ENCODE peak calls at places on chromosomes 16 and 17, in nine cellular contexts. One of them, this sample, is unnamed.

GRCh38 chr16:349211-349610 is 3.3 kb downstream of the AXIN1 start:
- DNase-seq in AG04450: no peak
- DNase-seq in colonic mucosa: no peak
- DNase-seq in tibial nerve: no peak
- DNase-seq in left ventricle myocardium inferior: no peak
- DNase-seq in CD4-positive, CD25-positive, alpha-beta regulatory T cell: no peak
- DNase-seq in Panc1: no peak
- DNase-seq in RWPE1: no peak
- DNase-seq in breast epithelium: no peak
- DNase-seq in this sample: no peak

GRCh38 chr16:69691980-69692911 is 34.1 kb downstream of the NQO1 start:
- DNase-seq in AG04450: no peak
- DNase-seq in colonic mucosa: no peak
- DNase-seq in tibial nerve: no peak
- DNase-seq in left ventricle myocardium inferior: no peak
- DNase-seq in CD4-positive, CD25-positive, alpha-beta regulatory T cell: peak; percentile 44
- DNase-seq in Panc1: no peak
- DNase-seq in RWPE1: no peak
- DNase-seq in breast epithelium: no peak
- DNase-seq in this sample: peak; percentile 43

GRCh38 chr16:27285676-27286196 is 17.2 kb upstream of the NSMCE1 start:
- DNase-seq in AG04450: no peak
- DNase-seq in colonic mucosa: peak; percentile 34
- DNase-seq in tibial nerve: peak; percentile 31
- DNase-seq in left ventricle myocardium inferior: no peak
- DNase-seq in CD4-positive, CD25-positive, alpha-beta regulatory T cell: no peak
- DNase-seq in Panc1: no peak
- DNase-seq in RWPE1: no peak
- DNase-seq in breast epithelium: no peak
- DNase-seq in this sample: no peak

GRCh38 chr17:39867084-39867890 is 715 bp upstream of the ZPBP2 start:
- DNase-seq in AG04450: no peak
- DNase-seq in colonic mucosa: no peak
- DNase-seq in tibial nerve: no peak
- DNase-seq in left ventricle myocardium inferior: no peak
- DNase-seq in CD4-positive, CD25-positive, alpha-beta regulatory T cell: peak; percentile 74
- DNase-seq in Panc1: no peak
- DNase-seq in RWPE1: no peak
- DNase-seq in breast epithelium: no peak
- DNase-seq in this sample: no peak

GRCh38 chr17:61408151-61409041 is 8.8 kb downstream of the TBX2 start:
- DNase-seq in AG04450: no peak
- DNase-seq in colonic mucosa: no peak
- DNase-seq in tibial nerve: no peak
- DNase-seq in left ventricle myocardium inferior: no peak
- DNase-seq in CD4-positive, CD25-positive, alpha-beta regulatory T cell: no peak
- DNase-seq in Panc1: no peak
- DNase-seq in RWPE1: no peak
- DNase-seq in breast epithelium: no peak
- DNase-seq in this sample: no peak

GRCh38 chr17:26766743-26767142 is 527.2 kb upstream of the WSB1 start:
- DNase-seq in AG04450: no peak
- DNase-seq in colonic mucosa: no peak
- DNase-seq in tibial nerve: no peak
- DNase-seq in left ventricle myocardium inferior: no peak
- DNase-seq in CD4-positive, CD25-positive, alpha-beta regulatory T cell: no peak
- DNase-seq in Panc1: no peak
- DNase-seq in RWPE1: no peak
- DNase-seq in breast epithelium: no peak
- DNase-seq in this sample: no peak

GRCh38 chr16:86414991-86415740 is 95.2 kb upstream of the FOXF1 start:
- DNase-seq in AG04450: no peak
- DNase-seq in colonic mucosa: no peak
- DNase-seq in tibial nerve: no peak
- DNase-seq in left ventricle myocardium inferior: no peak
- DNase-seq in CD4-positive, CD25-positive, alpha-beta regulatory T cell: no peak
- DNase-seq in Panc1: no peak
- DNase-seq in RWPE1: no peak
- DNase-seq in breast epithelium: no peak
- DNase-seq in this sample: no peak

GRCh38 chr17:3963214-3964201 is 729 bp downstream of the ATP2A3 start:
- DNase-seq in AG04450: no peak
- DNase-seq in colonic mucosa: peak; percentile 64
- DNase-seq in tibial nerve: no peak
- DNase-seq in left ventricle myocardium inferior: no peak
- DNase-seq in CD4-positive, CD25-positive, alpha-beta regulatory T cell: peak; percentile 91
- DNase-seq in Panc1: no peak
- DNase-seq in RWPE1: no peak
- DNase-seq in breast epithelium: no peak
- DNase-seq in this sample: no peak

GRCh38 chr16:7998789-7999453 is 591.4 kb downstream of the TMEM114 start:
- DNase-seq in AG04450: no peak
- DNase-seq in colonic mucosa: no peak
- DNase-seq in tibial nerve: no peak
- DNase-seq in left ventricle myocardium inferior: no peak
- DNase-seq in CD4-positive, CD25-positive, alpha-beta regulatory T cell: no peak
- DNase-seq in Panc1: no peak
- DNase-seq in RWPE1: no peak
- DNase-seq in breast epithelium: no peak
- DNase-seq in this sample: no peak

GRCh38 chr17:7177210-7177953 is 1.8 kb downstream of the ASGR1 start:
- DNase-seq in AG04450: peak; percentile 37
- DNase-seq in colonic mucosa: peak; percentile 64
- DNase-seq in tibial nerve: peak; percentile 60
- DNase-seq in left ventricle myocardium inferior: peak; percentile 51
- DNase-seq in CD4-positive, CD25-positive, alpha-beta regulatory T cell: peak; percentile 57
- DNase-seq in Panc1: peak; percentile 43
- DNase-seq in RWPE1: peak; percentile 88
- DNase-seq in breast epithelium: peak; percentile 54
- DNase-seq in this sample: no peak

GRCh38 chr17:56023851-56024250 is 129.4 kb upstream of the ANKFN1 start:
- DNase-seq in AG04450: no peak
- DNase-seq in colonic mucosa: no peak
- DNase-seq in tibial nerve: no peak
- DNase-seq in left ventricle myocardium inferior: no peak
- DNase-seq in CD4-positive, CD25-positive, alpha-beta regulatory T cell: no peak
- DNase-seq in Panc1: no peak
- DNase-seq in RWPE1: no peak
- DNase-seq in breast epithelium: no peak
- DNase-seq in this sample: no peak

GRCh38 chr17:41848788-41849187 is 11.2 kb downstream of the KLHL10 start:
- DNase-seq in AG04450: no peak
- DNase-seq in colonic mucosa: no peak
- DNase-seq in tibial nerve: no peak
- DNase-seq in left ventricle myocardium inferior: no peak
- DNase-seq in CD4-positive, CD25-positive, alpha-beta regulatory T cell: no peak
- DNase-seq in Panc1: no peak
- DNase-seq in RWPE1: no peak
- DNase-seq in breast epithelium: no peak
- DNase-seq in this sample: no peak

GRCh38 chr16:10661236-10661635 is 33.5 kb downstream of the TEKT5 start:
- DNase-seq in AG04450: no peak
- DNase-seq in colonic mucosa: no peak
- DNase-seq in tibial nerve: no peak
- DNase-seq in left ventricle myocardium inferior: no peak
- DNase-seq in CD4-positive, CD25-positive, alpha-beta regulatory T cell: no peak
- DNase-seq in Panc1: no peak
- DNase-seq in RWPE1: no peak
- DNase-seq in breast epithelium: no peak
- DNase-seq in this sample: no peak

GRCh38 chr17:61088556-61088955 is 311.1 kb upstream of the TBX2 start:
- DNase-seq in AG04450: no peak
- DNase-seq in colonic mucosa: no peak
- DNase-seq in tibial nerve: no peak
- DNase-seq in left ventricle myocardium inferior: no peak
- DNase-seq in CD4-positive, CD25-positive, alpha-beta regulatory T cell: no peak
- DNase-seq in Panc1: no peak
- DNase-seq in RWPE1: no peak
- DNase-seq in breast epithelium: no peak
- DNase-seq in this sample: no peak

GRCh38 chr16:592518-593306 is 2.8 kb downstream of the RAB40C start:
- DNase-seq in AG04450: no peak
- DNase-seq in colonic mucosa: peak; percentile 68
- DNase-seq in tibial nerve: peak; percentile 50
- DNase-seq in left ventricle myocardium inferior: no peak
- DNase-seq in CD4-positive, CD25-positive, alpha-beta regulatory T cell: no peak
- DNase-seq in Panc1: no peak
- DNase-seq in RWPE1: peak; percentile 87
- DNase-seq in breast epithelium: peak; percentile 82
- DNase-seq in this sample: peak; percentile 91

GRCh38 chr17:10177921-10178788 is 20.3 kb downstream of the GAS7 start:
- DNase-seq in AG04450: no peak
- DNase-seq in colonic mucosa: no peak
- DNase-seq in tibial nerve: no peak
- DNase-seq in left ventricle myocardium inferior: no peak
- DNase-seq in CD4-positive, CD25-positive, alpha-beta regulatory T cell: no peak
- DNase-seq in Panc1: no peak
- DNase-seq in RWPE1: no peak
- DNase-seq in breast epithelium: no peak
- DNase-seq in this sample: no peak

GRCh38 chr17:1629647-1630310 is 1.1 kb upstream of the SLC43A2 start:
- DNase-seq in AG04450: no peak
- DNase-seq in colonic mucosa: peak; percentile 92
- DNase-seq in tibial nerve: peak; percentile 68
- DNase-seq in left ventricle myocardium inferior: peak; percentile 51
- DNase-seq in CD4-positive, CD25-positive, alpha-beta regulatory T cell: peak; percentile 82
- DNase-seq in Panc1: no peak
- DNase-seq in RWPE1: no peak
- DNase-seq in breast epithelium: peak; percentile 57
- DNase-seq in this sample: no peak

GRCh38 chr16:11473728-11474127 is 113.0 kb downstream of the LITAF start:
- DNase-seq in AG04450: no peak
- DNase-seq in colonic mucosa: no peak
- DNase-seq in tibial nerve: no peak
- DNase-seq in left ventricle myocardium inferior: no peak
- DNase-seq in CD4-positive, CD25-positive, alpha-beta regulatory T cell: no peak
- DNase-seq in Panc1: no peak
- DNase-seq in RWPE1: no peak
- DNase-seq in breast epithelium: no peak
- DNase-seq in this sample: no peak

GRCh38 chr17:80663783-80664206 is 119.2 kb downstream of the RPTOR start:
- DNase-seq in AG04450: no peak
- DNase-seq in colonic mucosa: no peak
- DNase-seq in tibial nerve: no peak
- DNase-seq in left ventricle myocardium inferior: no peak
- DNase-seq in CD4-positive, CD25-positive, alpha-beta regulatory T cell: peak; percentile 83
- DNase-seq in Panc1: no peak
- DNase-seq in RWPE1: no peak
- DNase-seq in breast epithelium: no peak
- DNase-seq in this sample: no peak

GRCh38 chr16:50086176-50086575 is 20.4 kb downstream of the HEATR3 start:
- DNase-seq in AG04450: no peak
- DNase-seq in colonic mucosa: no peak
- DNase-seq in tibial nerve: no peak
- DNase-seq in left ventricle myocardium inferior: no peak
- DNase-seq in CD4-positive, CD25-positive, alpha-beta regulatory T cell: no peak
- DNase-seq in Panc1: no peak
- DNase-seq in RWPE1: no peak
- DNase-seq in breast epithelium: no peak
- DNase-seq in this sample: no peak

GRCh38 chr17:39231587-39232551 is 6.1 kb upstream of the STAC2 start:
- DNase-seq in AG04450: no peak
- DNase-seq in colonic mucosa: no peak
- DNase-seq in tibial nerve: no peak
- DNase-seq in left ventricle myocardium inferior: peak; percentile 40
- DNase-seq in CD4-positive, CD25-positive, alpha-beta regulatory T cell: peak; percentile 51
- DNase-seq in Panc1: no peak
- DNase-seq in RWPE1: no peak
- DNase-seq in breast epithelium: no peak
- DNase-seq in this sample: no peak

GRCh38 chr16:12255919-12256665 is 279.6 kb downstream of the SNX29 start:
- DNase-seq in AG04450: no peak
- DNase-seq in colonic mucosa: no peak
- DNase-seq in tibial nerve: no peak
- DNase-seq in left ventricle myocardium inferior: no peak
- DNase-seq in CD4-positive, CD25-positive, alpha-beta regulatory T cell: no peak
- DNase-seq in Panc1: no peak
- DNase-seq in RWPE1: no peak
- DNase-seq in breast epithelium: no peak
- DNase-seq in this sample: no peak

GRCh38 chr16:80519189-80519588 is 21.6 kb upstream of the DYNLRB2 start:
- DNase-seq in AG04450: no peak
- DNase-seq in colonic mucosa: no peak
- DNase-seq in tibial nerve: no peak
- DNase-seq in left ventricle myocardium inferior: no peak
- DNase-seq in CD4-positive, CD25-positive, alpha-beta regulatory T cell: no peak
- DNase-seq in Panc1: no peak
- DNase-seq in RWPE1: no peak
- DNase-seq in breast epithelium: no peak
- DNase-seq in this sample: no peak
- H3K27ac ChIP-seq in AG04450: no peak overlapping the region
- H3K27ac ChIP-seq in colonic mucosa: no peak overlapping the region
- H3K27ac ChIP-seq in tibial nerve: no peak overlapping the region
- H3K27ac ChIP-seq in left ventricle myocardium inferior: no peak overlapping the region
- H3K27ac ChIP-seq in CD4-positive, CD25-positive, alpha-beta regulatory T cell: no peak overlapping the region
- H3K27ac ChIP-seq in Panc1: no peak overlapping the region
- H3K27ac ChIP-seq in RWPE1: no peak overlapping the region
- H3K27ac ChIP-seq in breast epithelium: no peak overlapping the region
- H3K27ac ChIP-seq in this sample: no peak overlapping the region

GRCh38 chr16:30406911-30407793 is at the start of gene ZNF771:
- DNase-seq in AG04450: peak; percentile 45
- DNase-seq in colonic mucosa: peak; percentile 97
- DNase-seq in tibial nerve: peak; percentile 92
- DNase-seq in left ventricle myocardium inferior: peak; percentile 96
- DNase-seq in CD4-positive, CD25-positive, alpha-beta regulatory T cell: peak; percentile 90
- DNase-seq in Panc1: no peak
- DNase-seq in RWPE1: peak; percentile 86
- DNase-seq in breast epithelium: peak; percentile 91
- DNase-seq in this sample: no peak
- H3K27ac ChIP-seq in AG04450: peak within 1 kb of the TSS; percentile 87
- H3K27ac ChIP-seq in colonic mucosa: peak within 1 kb of the TSS; percentile 70
- H3K27ac ChIP-seq in tibial nerve: peak within 1 kb of the TSS; percentile 84
- H3K27ac ChIP-seq in left ventricle myocardium inferior: peak within 1 kb of the TSS; percentile 88
- H3K27ac ChIP-seq in CD4-positive, CD25-positive, alpha-beta regulatory T cell: peak within 1 kb of the TSS; percentile 69
- H3K27ac ChIP-seq in Panc1: peak within 1 kb of the TSS; percentile 86
- H3K27ac ChIP-seq in RWPE1: peak within 1 kb of the TSS; percentile 76
- H3K27ac ChIP-seq in breast epithelium: peak within 1 kb of the TSS; percentile 93
- H3K27ac ChIP-seq in this sample: peak within 1 kb of the TSS; percentile 20

GRCh38 chr16:84504420-84505248 is at the start of gene MEAK7:
- DNase-seq in AG04450: peak; percentile 95
- DNase-seq in colonic mucosa: peak; percentile 100
- DNase-seq in tibial nerve: peak; percentile 99
- DNase-seq in left ventricle myocardium inferior: peak; percentile 99
- DNase-seq in CD4-positive, CD25-positive, alpha-beta regulatory T cell: peak; percentile 98
- DNase-seq in Panc1: peak; percentile 85
- DNase-seq in RWPE1: peak; percentile 99
- DNase-seq in breast epithelium: peak; percentile 98
- DNase-seq in this sample: peak; percentile 84
- H3K27ac ChIP-seq in AG04450: peak within 1 kb of the TSS; percentile 84
- H3K27ac ChIP-seq in colonic mucosa: peak within 1 kb of the TSS; percentile 51
- H3K27ac ChIP-seq in tibial nerve: peak within 1 kb of the TSS; percentile 88
- H3K27ac ChIP-seq in left ventricle myocardium inferior: peak within 1 kb of the TSS; percentile 89
- H3K27ac ChIP-seq in CD4-positive, CD25-positive, alpha-beta regulatory T cell: peak within 1 kb of the TSS; percentile 69
- H3K27ac ChIP-seq in Panc1: peak within 1 kb of the TSS; percentile 75
- H3K27ac ChIP-seq in RWPE1: peak within 1 kb of the TSS; percentile 98
- H3K27ac ChIP-seq in breast epithelium: peak within 1 kb of the TSS; percentile 93
- H3K27ac ChIP-seq in this sample: peak within 1 kb of the TSS; percentile 97

GRCh38 chr17:83082899-83083367 is 3.5 kb downstream of the METRNL start:
- DNase-seq in AG04450: no peak
- DNase-seq in colonic mucosa: no peak
- DNase-seq in tibial nerve: no peak
- DNase-seq in left ventricle myocardium inferior: no peak
- DNase-seq in CD4-positive, CD25-positive, alpha-beta regulatory T cell: no peak
- DNase-seq in Panc1: no peak
- DNase-seq in RWPE1: no peak
- DNase-seq in breast epithelium: no peak
- DNase-seq in this sample: no peak
- H3K27ac ChIP-seq in AG04450: peak overlapping the region; percentile 98
- H3K27ac ChIP-seq in colonic mucosa: peak overlapping the region; percentile 28
- H3K27ac ChIP-seq in tibial nerve: peak overlapping the region; percentile 44
- H3K27ac ChIP-seq in left ventricle myocardium inferior: peak overlapping the region; percentile 60
- H3K27ac ChIP-seq in CD4-positive, CD25-positive, alpha-beta regulatory T cell: no peak overlapping the region
- H3K27ac ChIP-seq in Panc1: no peak overlapping the region
- H3K27ac ChIP-seq in RWPE1: peak overlapping the region; percentile 90
- H3K27ac ChIP-seq in breast epithelium: peak overlapping the region; percentile 95
- H3K27ac ChIP-seq in this sample: peak overlapping the region; percentile 55